ENCODE peak calls at places on chromosome 10, in four cellular contexts. V is tibial nerve, J is HepG2, F is heart left ventricle. N is an unnamed sample.

GRCh38 chr10:14374745-14375445 is 44.2 kb upstream of the FRMD4A start:
- DNase-seq in V (no peak), J (no peak), F (no peak), N (no peak)

GRCh38 chr10:83222300-83222699 is 917.0 kb upstream of the GHITM start:
- DNase-seq in V (no peak), J (no peak), F (no peak), N (no peak)

GRCh38 chr10:124694467-124695195 is 49.5 kb downstream of the FAM53B start:
- DNase-seq in V (no peak), J (no peak), F (no peak), N (no peak)

GRCh38 chr10:24518981-24519597 is 204.6 kb downstream of the ARHGAP21 start:
- DNase-seq in V (peak), J (peak), F (peak), N (peak)

GRCh38 chr10:43591303-43591904 is 14.8 kb upstream of the ZNF485 start:
- DNase-seq in V (no peak), J (no peak), F (no peak), N (no peak)

GRCh38 chr10:78777466-78778256 is 291.1 kb upstream of the ZMIZ1 start:
- DNase-seq in V (peak), J (no peak), F (peak), N (no peak)

GRCh38 chr10:131681656-131682055 is 219.2 kb upstream of the PPP2R2D start:
- DNase-seq in V (no peak), J (no peak), F (no peak), N (no peak)

GRCh38 chr10:111076682-111077661 is at the start of gene ADRA2A:
- DNase-seq in V (no peak), J (no peak), F (peak), N (no peak)

GRCh38 chr10:93580824-93581223 is 14.4 kb downstream of the FFAR4 start:
- DNase-seq in V (no peak), J (no peak), F (no peak), N (no peak)

GRCh38 chr10:124221356-124222297 is 128.2 kb upstream of the CHST15 start:
- DNase-seq in V (no peak), J (no peak), F (no peak), N (no peak)

GRCh38 chr10:72086466-72087391 is 1.6 kb downstream of the SPOCK2 start:
- DNase-seq in V (no peak), J (peak), F (peak), N (no peak)

GRCh38 chr10:112952282-112952991 is 2.4 kb downstream of the TCF7L2 start:
- DNase-seq in V (no peak), J (no peak), F (peak), N (no peak)

GRCh38 chr10:35768011-35768410 is 125.9 kb upstream of the FZD8 start:
- DNase-seq in V (no peak), J (no peak), F (no peak), N (no peak)

GRCh38 chr10:104622175-104622574 is 18.9 kb upstream of the SORCS3 start:
- DNase-seq in V (no peak), J (no peak), F (no peak), N (no peak)

GRCh38 chr10:106076496-106076895 is 1088.0 kb downstream of the SORCS1 start:
- DNase-seq in V (no peak), J (no peak), F (no peak), N (no peak)

GRCh38 chr10:47453435-47454293 is 30.3 kb downstream of the ANXA8 start:
- DNase-seq in V (no peak), J (no peak), F (no peak), N (no peak)

GRCh38 chr10:47452495-47453434 is 31.1 kb downstream of the ANXA8 start:
- DNase-seq in V (no peak), J (no peak), F (no peak), N (peak)

GRCh38 chr10:47456096-47456485 is 27.8 kb downstream of the ANXA8 start:
- DNase-seq in V (no peak), J (no peak), F (no peak), N (peak)

GRCh38 chr10:47451998-47452494 is 31.9 kb downstream of the ANXA8 start:
- DNase-seq in V (no peak), J (no peak), F (no peak), N (no peak)

GRCh38 chr10:47454294-47455058 is 29.4 kb downstream of the ANXA8 start:
- DNase-seq in V (no peak), J (no peak), F (no peak), N (no peak)
- TF ChIP-seq POLR2A in V (no peak), J (no peak), F (no peak), N (no peak)

DNA sequence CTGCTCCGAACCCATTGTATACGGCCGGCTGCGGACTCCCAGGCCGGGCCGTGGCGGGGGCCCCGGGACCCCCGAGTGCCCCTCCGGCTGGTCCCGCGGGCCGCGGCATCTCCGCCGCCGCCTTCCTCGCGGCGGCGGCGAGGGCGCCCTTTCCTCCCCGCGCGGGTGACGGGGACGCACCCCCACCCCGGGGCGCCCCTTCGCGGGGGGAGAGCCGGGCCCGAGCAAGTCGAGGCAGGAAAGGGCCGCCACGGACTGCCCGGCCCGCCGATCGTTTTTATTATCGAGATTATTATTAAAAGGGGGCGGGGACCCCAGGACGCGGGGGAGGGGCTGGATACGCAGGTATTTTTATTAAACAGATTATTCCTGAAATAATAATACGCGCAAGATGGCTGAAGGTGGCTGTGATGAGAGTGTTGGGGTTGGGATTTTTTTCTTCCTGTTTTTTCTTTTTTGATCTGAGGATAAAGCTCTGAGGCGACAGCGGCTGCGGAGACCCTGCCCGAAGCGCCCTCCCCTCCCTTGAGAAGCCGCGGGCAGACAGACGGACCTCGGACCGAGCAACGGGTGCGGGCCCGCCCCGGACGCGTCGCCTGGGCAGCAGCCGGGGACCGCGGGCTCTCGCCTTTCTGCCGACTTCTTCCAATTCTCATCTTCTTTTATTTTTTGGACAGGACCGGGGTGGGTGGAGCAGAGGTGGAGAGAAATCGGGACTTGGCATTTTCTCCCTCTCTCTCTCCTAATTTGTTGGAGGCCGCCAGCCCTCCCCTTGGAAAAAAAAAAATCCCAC is 1.5 kb upstream of the TRIM8 start:
- DNase-seq in V (peak), J (peak), F (peak), N (peak)
- TF ChIP-seq POLR2A in V (peak), J (peak), F (peak), N (peak)

GRCh38 chr10:92114201-92114600 is 176.7 kb downstream of the CPEB3 start:
- DNase-seq in V (no peak), J (peak), F (no peak), N (no peak)
- TF ChIP-seq POLR2A in V (no peak), J (no peak), F (no peak), N (no peak)

DNA sequence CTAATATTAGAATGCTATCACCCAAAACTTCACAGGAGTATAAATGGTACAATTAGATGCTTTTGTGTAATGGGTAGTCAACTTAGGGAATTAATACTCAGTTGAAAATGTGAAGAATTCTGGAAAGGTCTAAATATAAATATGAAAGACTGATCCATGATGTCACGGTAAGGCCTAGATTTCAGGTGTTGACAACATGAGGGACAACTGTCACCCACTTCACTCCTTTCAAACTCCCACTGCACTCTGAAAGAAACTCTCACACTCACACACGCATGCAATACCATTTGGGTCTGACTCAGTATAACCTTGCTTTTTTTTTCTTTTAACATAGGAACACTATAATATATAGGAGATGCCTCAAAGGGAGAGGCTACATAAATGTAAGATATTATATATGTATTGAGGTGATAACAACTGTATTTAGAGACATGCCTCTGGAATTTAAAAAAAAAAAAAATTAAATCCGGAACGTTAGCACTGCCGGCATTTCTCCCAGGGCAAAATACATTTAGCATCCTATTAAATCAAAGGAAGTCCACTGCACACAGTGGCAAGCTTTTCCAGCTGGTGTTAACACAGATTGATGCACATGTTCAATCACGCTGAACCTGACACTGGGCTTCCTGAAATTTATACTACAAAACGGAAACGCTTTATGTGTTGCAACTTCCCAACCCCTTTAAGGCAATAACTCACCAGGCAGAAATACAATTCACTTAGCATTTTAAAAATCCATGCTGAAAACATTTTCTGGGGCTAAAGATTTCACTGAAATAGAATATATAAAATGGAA is 74.9 kb downstream of the RSU1 start:
- DNase-seq in V (no peak), J (no peak), F (no peak), N (no peak)
- TF ChIP-seq POLR2A in V (no peak), J (no peak), F (no peak), N (no peak)

GRCh38 chr10:3805791-3806381 is 20.9 kb upstream of the KLF6 start:
- DNase-seq in V (peak), J (no peak), F (peak), N (no peak)

GRCh38 chr10:3807221-3807927 is 22.4 kb upstream of the KLF6 start:
- DNase-seq in V (no peak), J (no peak), F (no peak), N (no peak)

GRCh38 chr10:3806603-3807002 is 21.6 kb upstream of the KLF6 start:
- DNase-seq in V (no peak), J (peak), F (no peak), N (no peak)

GRCh38 chr10:3808689-3809199 is 23.7 kb upstream of the KLF6 start:
- DNase-seq in V (no peak), J (no peak), F (no peak), N (no peak)

GRCh38 chr10:3807928-3808496 is 23.0 kb upstream of the KLF6 start:
- DNase-seq in V (no peak), J (no peak), F (peak), N (no peak)
- TF ChIP-seq POLR2A in V (no peak), J (no peak), F (peak), N (no peak)